ENCODE peak calls at places on chromosomes 6 and 20, in eight cellular contexts. One of them, this sample, is unnamed.

GRCh38 chr20:46330072-46330763 is 21.9 kb upstream of the CDH22 start:
- DNase-seq in cerebellum: no peak
- DNase-seq in T-helper 22 cell: no peak
- DNase-seq in NCI-H2171 treated with DMSO at 0.1 percent for 48 hours: peak
- DNase-seq in choroid plexus epithelial cell: no peak
- DNase-seq in non-pigmented ciliary epithelial cell: no peak
- DNase-seq in SK-N-SH: peak
- DNase-seq in ACHN: no peak
- DNase-seq in this sample: no peak

GRCh38 chr6:107423474-107423873 is 35.9 kb downstream of the PDSS2 start:
- DNase-seq in cerebellum: no peak
- DNase-seq in T-helper 22 cell: no peak
- DNase-seq in NCI-H2171 treated with DMSO at 0.1 percent for 48 hours: no peak
- DNase-seq in choroid plexus epithelial cell: no peak
- DNase-seq in non-pigmented ciliary epithelial cell: no peak
- DNase-seq in SK-N-SH: no peak
- DNase-seq in ACHN: no peak
- DNase-seq in this sample: no peak

GRCh38 chr20:7094438-7094997 is 327.0 kb downstream of the BMP2 start:
- DNase-seq in cerebellum: no peak
- DNase-seq in T-helper 22 cell: no peak
- DNase-seq in NCI-H2171 treated with DMSO at 0.1 percent for 48 hours: peak
- DNase-seq in choroid plexus epithelial cell: peak
- DNase-seq in non-pigmented ciliary epithelial cell: peak
- DNase-seq in SK-N-SH: peak
- DNase-seq in ACHN: peak
- DNase-seq in this sample: peak

GRCh38 chr20:47118641-47119040 is 224.0 kb downstream of the EYA2 start:
- DNase-seq in cerebellum: no peak
- DNase-seq in T-helper 22 cell: no peak
- DNase-seq in NCI-H2171 treated with DMSO at 0.1 percent for 48 hours: no peak
- DNase-seq in choroid plexus epithelial cell: no peak
- DNase-seq in non-pigmented ciliary epithelial cell: no peak
- DNase-seq in SK-N-SH: no peak
- DNase-seq in ACHN: no peak
- DNase-seq in this sample: peak

GRCh38 chr20:50213531-50214106 is 23.0 kb downstream of the CEBPB start:
- DNase-seq in cerebellum: no peak
- DNase-seq in T-helper 22 cell: no peak
- DNase-seq in NCI-H2171 treated with DMSO at 0.1 percent for 48 hours: no peak
- DNase-seq in choroid plexus epithelial cell: no peak
- DNase-seq in non-pigmented ciliary epithelial cell: no peak
- DNase-seq in SK-N-SH: no peak
- DNase-seq in ACHN: no peak
- DNase-seq in this sample: no peak

GRCh38 chr6:105545206-105545920 is 142.5 kb upstream of the PREP start:
- DNase-seq in cerebellum: no peak
- DNase-seq in T-helper 22 cell: no peak
- DNase-seq in NCI-H2171 treated with DMSO at 0.1 percent for 48 hours: no peak
- DNase-seq in choroid plexus epithelial cell: peak
- DNase-seq in non-pigmented ciliary epithelial cell: no peak
- DNase-seq in SK-N-SH: no peak
- DNase-seq in ACHN: no peak
- DNase-seq in this sample: no peak

GRCh38 chr6:53651764-53652401 is 13.7 kb downstream of the KLHL31 start:
- DNase-seq in cerebellum: peak
- DNase-seq in T-helper 22 cell: peak
- DNase-seq in NCI-H2171 treated with DMSO at 0.1 percent for 48 hours: peak
- DNase-seq in choroid plexus epithelial cell: peak
- DNase-seq in non-pigmented ciliary epithelial cell: no peak
- DNase-seq in SK-N-SH: peak
- DNase-seq in ACHN: peak
- DNase-seq in this sample: peak

GRCh38 chr20:14098261-14098660 is 102.9 kb downstream of the MACROD2 start:
- DNase-seq in cerebellum: no peak
- DNase-seq in T-helper 22 cell: no peak
- DNase-seq in NCI-H2171 treated with DMSO at 0.1 percent for 48 hours: no peak
- DNase-seq in choroid plexus epithelial cell: no peak
- DNase-seq in non-pigmented ciliary epithelial cell: no peak
- DNase-seq in SK-N-SH: no peak
- DNase-seq in ACHN: no peak
- DNase-seq in this sample: no peak

GRCh38 chr6:84675651-84676050 is 88.7 kb downstream of the TBX18 start:
- DNase-seq in cerebellum: no peak
- DNase-seq in T-helper 22 cell: no peak
- DNase-seq in NCI-H2171 treated with DMSO at 0.1 percent for 48 hours: no peak
- DNase-seq in choroid plexus epithelial cell: no peak
- DNase-seq in non-pigmented ciliary epithelial cell: no peak
- DNase-seq in SK-N-SH: no peak
- DNase-seq in ACHN: no peak
- DNase-seq in this sample: no peak

This sample was measured in Ammon's horn.